ENCODE peak calls at places on chromosome 9, in six cellular contexts. S, L, G, B, D and Q are unnamed samples.

GRCh38 chr9:130854086-130854485 is 19.0 kb downstream of the ABL1 start:
- DNase-seq in S (no peak), L (no peak), G (no peak), B (no peak), D (no peak), Q (no peak)

GRCh38 chr9:114909657-114910056 is 20.7 kb downstream of the TNFSF8 start:
- DNase-seq in S (no peak), L (no peak), G (no peak), B (no peak), D (peak), Q (no peak)

GRCh38 chr9:127208416-127208815 is 56.2 kb upstream of the GARNL3 start:
- DNase-seq in S (no peak), L (no peak), G (no peak), B (no peak), D (no peak), Q (no peak)

GRCh38 chr9:18793122-18793521 is 239.9 kb downstream of the SAXO1 start:
- DNase-seq in S (no peak), L (no peak), G (no peak), B (no peak), D (no peak), Q (no peak)

GRCh38 chr9:95025213-95026170 is 292.0 kb downstream of the FANCC start:
- DNase-seq in S (no peak), L (no peak), G (peak), B (no peak), D (no peak), Q (no peak)

GRCh38 chr9:115469826-115470225 is 351.9 kb upstream of the TNC start:
- DNase-seq in S (no peak), L (no peak), G (no peak), B (no peak), D (no peak), Q (no peak)

GRCh38 chr9:4423207-4423610 is 67.1 kb upstream of the SLC1A1 start:
- DNase-seq in S (no peak), L (no peak), G (no peak), B (no peak), D (no peak), Q (no peak)

GRCh38 chr9:86667307-86667706 is 280.0 kb downstream of the GAS1 start:
- DNase-seq in S (no peak), L (peak), G (peak), B (no peak), D (no peak), Q (no peak)

GRCh38 chr9:128921881-128922763 is 1.3 kb downstream of the PHYHD1 start:
- DNase-seq in S (peak), L (peak), G (peak), B (no peak), D (peak), Q (no peak)

GRCh38 chr9:105954517-105954916 is 260.2 kb downstream of the TMEM38B start:
- DNase-seq in S (no peak), L (no peak), G (no peak), B (no peak), D (no peak), Q (no peak)

GRCh38 chr9:76526026-76526425 is 67.0 kb downstream of the GCNT1 start:
- DNase-seq in S (no peak), L (no peak), G (no peak), B (no peak), D (no peak), Q (no peak)

GRCh38 chr9:133104718-133105460 is 16.2 kb downstream of the RALGDS start:
- DNase-seq in S (no peak), L (no peak), G (no peak), B (no peak), D (no peak), Q (no peak)

GRCh38 chr9:34654317-34655083 is 2.5 kb downstream of the IL11RA start:
- DNase-seq in S (no peak), L (no peak), G (no peak), B (no peak), D (no peak), Q (no peak)

GRCh38 chr9:70085241-70085640 is 41.6 kb downstream of the MAMDC2 start:
- DNase-seq in S (peak), L (no peak), G (peak), B (no peak), D (no peak), Q (no peak)

GRCh38 chr9:31210982-31211570 is 1173.4 kb upstream of the ACO1 start:
- DNase-seq in S (no peak), L (peak), G (no peak), B (no peak), D (no peak), Q (peak)

GRCh38 chr9:129898205-129898604 is 62.9 kb downstream of the USP20 start:
- DNase-seq in S (no peak), L (peak), G (peak), B (no peak), D (no peak), Q (no peak)

GRCh38 chr9:106146886-106147285 is 452.5 kb downstream of the TMEM38B start:
- DNase-seq in S (no peak), L (no peak), G (no peak), B (no peak), D (no peak), Q (no peak)

GRCh38 chr9:70015099-70015498 is 28.5 kb upstream of the MAMDC2 start:
- DNase-seq in S (no peak), L (no peak), G (no peak), B (no peak), D (no peak), Q (no peak)

GRCh38 chr9:124780757-124781151 is 3.8 kb downstream of the OLFML2A start:
- DNase-seq in S (no peak), L (no peak), G (no peak), B (no peak), D (no peak), Q (peak)
- TF ChIP-seq CTCF in S (no peak), L (no peak), G (no peak), B (no peak), D (no peak), Q (no peak)

GRCh38 chr9:117253256-117253655 is 161.6 kb downstream of the ASTN2 start:
- DNase-seq in S (no peak), L (no peak), G (no peak), B (no peak), D (no peak), Q (no peak)

GRCh38 chr9:117249799-117250198 is 165.1 kb downstream of the ASTN2 start:
- DNase-seq in S (no peak), L (no peak), G (no peak), B (no peak), D (no peak), Q (no peak)

GRCh38 chr9:117250610-117251215 is 164.1 kb downstream of the ASTN2 start:
- DNase-seq in S (no peak), L (no peak), G (no peak), B (no peak), D (no peak), Q (no peak)

GRCh38 chr9:117245225-117245624 is 169.6 kb downstream of the ASTN2 start:
- DNase-seq in S (no peak), L (no peak), G (no peak), B (no peak), D (no peak), Q (no peak)

DNA sequence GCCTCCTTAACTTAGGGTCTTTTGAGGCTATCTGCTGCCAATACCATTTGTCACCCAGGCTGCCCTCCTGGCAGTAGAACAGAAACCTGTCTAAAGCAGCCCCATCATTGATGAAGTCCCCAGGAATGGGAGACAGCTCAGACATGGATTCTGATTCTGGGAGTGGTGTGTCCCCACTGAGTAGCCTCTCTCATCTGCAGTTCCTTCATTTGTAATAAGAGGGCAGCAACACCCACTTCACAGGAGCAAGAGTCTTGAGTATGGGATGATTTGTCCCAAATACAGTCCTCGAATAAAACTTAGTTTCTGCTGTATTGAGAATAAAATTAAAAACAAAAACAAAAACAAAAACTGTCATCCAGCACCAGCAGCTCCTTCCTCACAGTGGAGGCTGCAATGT is 167.6 kb downstream of the ASTN2 start:
- DNase-seq in S (no peak), L (no peak), G (no peak), B (no peak), D (peak), Q (peak)
- TF ChIP-seq CTCF in S (peak), L (no peak), G (no peak), B (peak), D (peak), Q (peak)

GRCh38 chr9:90642570-90643539 is at the start of gene DIRAS2:
- DNase-seq in S (peak), L (peak), G (peak), B (peak), D (no peak), Q (peak)

GRCh38 chr9:90641868-90642558 is 611 bp downstream of the DIRAS2 start:
- DNase-seq in S (no peak), L (no peak), G (no peak), B (no peak), D (no peak), Q (no peak)

GRCh38 chr9:90641090-90641489 is 1.5 kb downstream of the DIRAS2 start:
- DNase-seq in S (no peak), L (no peak), G (no peak), B (no peak), D (no peak), Q (no peak)

GRCh38 chr9:90647843-90648242 is 5.2 kb upstream of the DIRAS2 start:
- DNase-seq in S (no peak), L (no peak), G (no peak), B (no peak), D (no peak), Q (no peak)

GRCh38 chr9:90645721-90646120 is 3.1 kb upstream of the DIRAS2 start:
- DNase-seq in S (no peak), L (no peak), G (no peak), B (no peak), D (no peak), Q (no peak)
- TF ChIP-seq CTCF in S (no peak), L (no peak), G (no peak), B (peak), D (no peak), Q (no peak)

GRCh38 chr9:5608298-5609254 is 20.3 kb upstream of the RIC1 start:
- DNase-seq in S (no peak), L (no peak), G (peak), B (peak), D (peak), Q (no peak)
- TF ChIP-seq CTCF in S (no peak), L (no peak), G (no peak), B (no peak), D (peak), Q (peak)

DNA sequence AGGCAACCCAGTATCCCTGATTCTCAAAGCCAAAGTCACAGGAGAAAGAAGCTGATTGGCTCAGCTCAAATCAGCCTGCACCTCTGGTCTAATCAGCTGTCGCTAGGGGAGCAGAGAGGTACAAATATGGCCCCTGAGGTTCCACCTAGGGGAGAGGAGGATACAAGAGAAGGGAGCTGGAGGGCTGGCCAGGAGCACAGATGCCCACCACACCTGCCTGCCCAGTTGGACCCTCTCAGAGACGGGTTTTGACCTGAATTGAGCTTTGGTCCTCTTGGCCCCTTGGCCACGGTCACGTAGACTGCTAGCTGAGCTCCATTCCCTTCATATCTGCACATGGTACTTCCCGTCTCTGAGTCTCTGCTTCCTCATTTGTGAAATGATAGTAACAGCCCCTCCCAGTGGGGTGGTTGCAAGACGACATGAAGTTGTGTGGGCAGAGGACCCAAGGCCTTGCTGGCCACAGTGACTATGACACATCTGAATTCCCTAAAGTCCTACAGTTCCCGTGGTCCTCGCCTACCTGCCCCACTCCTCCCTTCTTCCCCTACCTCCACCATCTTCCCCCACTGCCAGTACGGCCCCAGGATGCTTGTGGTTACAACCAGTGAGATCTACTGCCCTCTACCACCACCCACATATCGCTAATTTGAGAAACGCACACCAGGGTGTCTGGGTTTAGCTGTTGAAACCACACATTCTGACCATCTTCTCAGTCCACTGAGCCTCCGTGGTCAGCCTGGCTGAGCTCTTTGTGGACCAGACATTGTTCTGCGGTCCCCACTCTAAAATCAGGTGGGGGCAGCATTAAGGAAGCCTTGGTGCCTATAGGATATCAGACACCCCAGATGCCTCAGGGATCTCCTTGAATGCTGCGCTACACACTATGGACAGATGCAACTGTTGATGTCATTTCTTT is 60.3 kb upstream of the NEK6 start:
- DNase-seq in S (no peak), L (peak), G (no peak), B (peak), D (peak), Q (peak)
- TF ChIP-seq CTCF in S (no peak), L (no peak), G (no peak), B (peak), D (peak), Q (no peak)

DNA sequence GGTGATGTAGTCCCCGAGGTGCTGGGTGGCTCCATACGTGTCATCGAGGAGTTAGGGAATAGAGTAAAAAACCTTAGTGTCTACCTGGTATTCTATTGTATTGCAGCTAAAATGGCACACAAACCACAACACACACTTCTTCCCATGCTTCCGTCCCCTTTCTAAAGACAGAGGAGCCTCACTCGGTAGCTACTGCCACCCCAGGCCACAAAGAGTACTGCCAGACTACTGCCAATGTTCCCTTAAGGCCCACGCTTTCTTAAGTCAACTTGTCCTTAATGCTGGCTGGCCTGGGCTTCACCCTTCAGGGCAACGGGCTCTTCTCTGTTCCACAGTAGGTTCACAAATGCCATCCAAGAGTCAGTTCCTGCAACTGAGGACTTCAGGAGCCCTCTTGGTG is 673.0 kb downstream of the ELAVL2 start:
- DNase-seq in S (no peak), L (peak), G (no peak), B (no peak), D (peak), Q (no peak)
- TF ChIP-seq CTCF in S (no peak), L (no peak), G (no peak), B (no peak), D (peak), Q (no peak)